ENCODE peak calls at places on chromosomes 12 and 14, in nine cellular contexts. Z is suprapubic skin, W is stomach, K is upper lobe of left lung, U is transverse colon, G is sigmoid colon, R is prostate gland, I is spleen, C is endothelial cell of umbilical vein. N is an unnamed sample.

GRCh38 chr12:132178801-132179401 is 34.6 kb downstream of the NOC4L start:
- DNase-seq in Z (no peak), W (no peak), K (peak), U (no peak), G (no peak), R (peak), I (peak), C (no peak), N (no peak)

GRCh38 chr14:65042731-65043372 is 56.2 kb downstream of the FNTB start:
- DNase-seq in Z (no peak), W (peak), K (no peak), U (no peak), G (no peak), R (no peak), I (no peak), C (no peak), N (no peak)

GRCh38 chr12:127632431-127632830 is 634.5 kb upstream of the TMEM132C start:
- DNase-seq in Z (no peak), W (no peak), K (no peak), U (no peak), G (no peak), R (no peak), I (no peak), C (no peak), N (no peak)

GRCh38 chr14:69999246-69999645 is 120.0 kb downstream of the SMOC1 start:
- DNase-seq in Z (no peak), W (peak), K (no peak), U (no peak), G (no peak), R (no peak), I (no peak), C (peak), N (peak)

GRCh38 chr12:129152291-129153075 is 299.2 kb downstream of the GLT1D1 start:
- DNase-seq in Z (no peak), W (no peak), K (no peak), U (no peak), G (no peak), R (no peak), I (no peak), C (no peak), N (no peak)

GRCh38 chr12:32603858-32604257 is 75.2 kb upstream of the DNM1L start:
- DNase-seq in Z (no peak), W (no peak), K (no peak), U (no peak), G (no peak), R (no peak), I (no peak), C (no peak), N (no peak)

GRCh38 chr12:82857911-82858533 is 171.3 kb downstream of the TMTC2 start:
- DNase-seq in Z (no peak), W (no peak), K (no peak), U (no peak), G (no peak), R (no peak), I (no peak), C (peak), N (no peak)

GRCh38 chr12:58161773-58162172 is 220.4 kb downstream of the ATP23 start:
- DNase-seq in Z (no peak), W (no peak), K (no peak), U (no peak), G (no peak), R (no peak), I (no peak), C (no peak), N (no peak)

GRCh38 chr14:33509927-33510535 is 440.8 kb downstream of the EGLN3 start:
- DNase-seq in Z (no peak), W (no peak), K (no peak), U (no peak), G (no peak), R (no peak), I (no peak), C (peak), N (no peak)

GRCh38 chr14:35240233-35240632 is 51.9 kb upstream of the PSMA6 start:
- DNase-seq in Z (no peak), W (no peak), K (no peak), U (no peak), G (no peak), R (no peak), I (no peak), C (no peak), N (no peak)

GRCh38 chr14:100345711-100346110 is 22.6 kb downstream of the SLC25A47 start:
- DNase-seq in Z (no peak), W (no peak), K (peak), U (no peak), G (no peak), R (no peak), I (no peak), C (no peak), N (no peak)

GRCh38 chr12:122845865-122846621 is 10.8 kb downstream of the HIP1R start:
- DNase-seq in Z (no peak), W (no peak), K (no peak), U (no peak), G (no peak), R (no peak), I (no peak), C (no peak), N (no peak)

GRCh38 chr12:94109154-94109553 is 39.2 kb upstream of the PLXNC1 start:
- DNase-seq in Z (no peak), W (no peak), K (no peak), U (no peak), G (no peak), R (no peak), I (no peak), C (no peak), N (no peak)

GRCh38 chr14:59564356-59564755 is 12.3 kb downstream of the CCDC175 start:
- DNase-seq in Z (no peak), W (no peak), K (no peak), U (no peak), G (no peak), R (no peak), I (no peak), C (no peak), N (no peak)

GRCh38 chr12:69620077-69620476 is 9.4 kb upstream of the LRRC10 start:
- DNase-seq in Z (no peak), W (no peak), K (no peak), U (no peak), G (no peak), R (no peak), I (no peak), C (no peak), N (no peak)

GRCh38 chr12:69621551-69621950 is 10.8 kb upstream of the LRRC10 start:
- DNase-seq in Z (no peak), W (no peak), K (no peak), U (no peak), G (no peak), R (no peak), I (no peak), C (no peak), N (no peak)

GRCh38 chr12:69616025-69616424 is 5.3 kb upstream of the LRRC10 start:
- DNase-seq in Z (no peak), W (no peak), K (peak), U (no peak), G (no peak), R (no peak), I (no peak), C (no peak), N (no peak)

GRCh38 chr12:69620921-69621320 is 10.2 kb upstream of the LRRC10 start:
- DNase-seq in Z (no peak), W (no peak), K (no peak), U (no peak), G (no peak), R (no peak), I (no peak), C (no peak), N (no peak)

GRCh38 chr12:69619050-69619449 is 8.3 kb upstream of the LRRC10 start:
- DNase-seq in Z (no peak), W (no peak), K (no peak), U (no peak), G (no peak), R (no peak), I (no peak), C (no peak), N (no peak)
- TF ChIP-seq POLR2AphosphoS5 in Z (no peak), W (no peak), K (no peak), U (no peak), G (no peak), R (no peak), I (no peak), C (no peak), N (no peak)

DNA sequence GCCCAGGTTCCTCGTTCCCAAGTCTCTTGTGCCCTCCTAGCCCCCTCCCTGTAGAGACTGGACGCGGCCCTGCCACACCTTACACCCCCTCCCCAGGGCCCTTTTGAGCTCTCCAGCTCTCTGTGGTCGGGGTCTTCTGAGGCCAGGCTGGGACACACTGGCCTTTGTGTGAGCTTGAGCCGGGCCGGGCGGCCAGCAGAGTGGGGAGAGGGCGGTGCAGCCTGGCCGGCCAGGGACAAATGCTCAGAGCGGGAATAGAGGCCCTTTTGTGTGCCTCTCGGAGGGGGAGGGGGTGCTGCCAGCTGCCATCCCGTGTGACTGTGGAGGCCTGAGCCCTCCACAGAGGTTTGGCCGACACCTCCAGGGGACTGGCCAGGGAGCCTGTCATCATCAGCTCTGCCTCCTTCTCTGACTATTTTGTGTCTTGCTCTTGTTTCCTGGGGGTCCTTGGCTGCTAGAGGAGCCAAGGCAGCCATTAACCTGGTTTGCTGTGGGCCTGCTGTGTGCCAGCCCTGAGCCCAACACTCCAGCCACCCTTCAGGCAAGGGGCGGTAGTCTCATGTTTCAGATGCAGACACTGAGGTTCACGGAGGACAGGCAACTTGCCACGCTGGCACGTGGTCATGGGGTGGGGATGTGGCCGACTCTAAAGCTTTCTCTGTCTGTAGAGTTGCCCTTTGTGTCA is 13.6 kb downstream of the FAM222A start:
- DNase-seq in Z (peak), W (peak), K (no peak), U (no peak), G (peak), R (no peak), I (peak), C (no peak), N (peak)
- TF ChIP-seq POLR2A in Z (no peak), W (no peak), K (no peak), U (no peak), G (no peak), R (no peak), I (no peak), C (no peak), N (no peak)

GRCh38 chr12:2836004-2836403 is 1.2 kb upstream of the NRIP2 start:
- DNase-seq in Z (no peak), W (no peak), K (no peak), U (no peak), G (no peak), R (no peak), I (no peak), C (no peak), N (no peak)

GRCh38 chr12:2833810-2834209 is 1.0 kb downstream of the NRIP2 start:
- DNase-seq in Z (no peak), W (no peak), K (no peak), U (no peak), G (no peak), R (no peak), I (no peak), C (no peak), N (no peak)

GRCh38 chr12:2833327-2833726 is 1.5 kb downstream of the NRIP2 start:
- DNase-seq in Z (no peak), W (no peak), K (no peak), U (no peak), G (no peak), R (no peak), I (no peak), C (no peak), N (no peak)

GRCh38 chr12:2834581-2835491 is at the start of gene NRIP2:
- DNase-seq in Z (no peak), W (no peak), K (peak), U (no peak), G (no peak), R (no peak), I (no peak), C (peak), N (no peak)

GRCh38 chr12:2836576-2836975 is 1.7 kb upstream of the NRIP2 start:
- DNase-seq in Z (no peak), W (no peak), K (no peak), U (no peak), G (no peak), R (no peak), I (no peak), C (no peak), N (no peak)
- TF ChIP-seq POLR2AphosphoS5 in Z (no peak), W (no peak), K (no peak), U (no peak), G (no peak), R (no peak), I (no peak), C (no peak), N (no peak)

GRCh38 chr14:106808458-106808857 is 1282.1 kb downstream of the TMEM121 start:
- DNase-seq in Z (no peak), W (no peak), K (no peak), U (no peak), G (no peak), R (no peak), I (no peak), C (no peak), N (no peak)
- TF ChIP-seq POLR2A in Z (no peak), W (no peak), K (no peak), U (no peak), G (no peak), R (no peak), I (no peak), C (no peak), N (no peak)